ENCODE peak calls at places on chromosomes 11 and 22, in five cellular contexts. G is MCF 10A, E is fibroblast of villous mesenchyme, B is cardiac fibroblast, Y is HFF-Myc. M is an unnamed sample.
A peak's percentile ranks its signal among the peaks of the same experiment; 100 is the strongest.

GRCh38 chr11:110435780-110436717 is 6.3 kb downstream of the FDX1 start:
- DNase-seq in G (peak; percentile 64), E (peak; percentile 28), B (peak; percentile 48), Y (no peak), M (no peak)

GRCh38 chr11:110032257-110032656 is 60.9 kb upstream of the ZC3H12C start:
- DNase-seq in G (no peak), E (no peak), B (no peak), Y (no peak), M (no peak)

GRCh38 chr22:36220457-36220921 is 18.8 kb downstream of the APOL2 start:
- DNase-seq in G (peak; percentile 45), E (peak; percentile 85), B (no peak), Y (no peak), M (no peak)

GRCh38 chr11:6284250-6284649 is 24.6 kb downstream of the CCKBR start:
- DNase-seq in G (no peak), E (no peak), B (no peak), Y (no peak), M (no peak)

GRCh38 chr11:103110406-103110805 is 1.2 kb downstream of the DYNC2H1 start:
- DNase-seq in G (peak; percentile 39), E (peak; percentile 61), B (peak; percentile 70), Y (peak; percentile 14), M (peak; percentile 57)

GRCh38 chr11:13885083-13885482 is 77.4 kb upstream of the SPON1 start:
- DNase-seq in G (peak; percentile 36), E (no peak), B (no peak), Y (no peak), M (no peak)

GRCh38 chr11:3226846-3227567 is 5.2 kb downstream of the MRGPRE start:
- DNase-seq in G (no peak), E (no peak), B (no peak), Y (no peak), M (no peak)

GRCh38 chr11:68693484-68693882 is 9.1 kb downstream of the GAL start:
- DNase-seq in G (no peak), E (no peak), B (no peak), Y (no peak), M (no peak)

GRCh38 chr11:15127341-15127740 is 12.6 kb downstream of the INSC start:
- DNase-seq in G (peak; percentile 81), E (peak; percentile 36), B (peak; percentile 68), Y (no peak), M (peak; percentile 74)

GRCh38 chr22:50603511-50604255 is 3.1 kb downstream of the MAPK8IP2 start:
- DNase-seq in G (no peak), E (no peak), B (no peak), Y (no peak), M (no peak)

GRCh38 chr11:119859684-119860083 is 130.7 kb upstream of the NECTIN1 start:
- DNase-seq in G (no peak), E (no peak), B (no peak), Y (no peak), M (no peak)

GRCh38 chr11:76808996-76809395 is 25.8 kb downstream of the TSKU start:
- DNase-seq in G (no peak), E (no peak), B (no peak), Y (no peak), M (no peak)

GRCh38 chr11:1942541-1943260 is 4.4 kb upstream of the MRPL23 start:
- DNase-seq in G (no peak), E (no peak), B (no peak), Y (no peak), M (no peak)

GRCh38 chr11:87421422-87421821 is 383.7 kb downstream of the TMEM135 start:
- DNase-seq in G (peak; percentile 79), E (peak; percentile 83), B (peak; percentile 89), Y (peak; percentile 84), M (peak; percentile 83)

GRCh38 chr11:30487200-30487898 is 98.8 kb downstream of the MPPED2 start:
- DNase-seq in G (peak; percentile 13), E (no peak), B (no peak), Y (no peak), M (no peak)

GRCh38 chr11:128733440-128734115 is 39.7 kb downstream of the FLI1 start:
- DNase-seq in G (no peak), E (peak; percentile 39), B (no peak), Y (no peak), M (peak; percentile 47)

GRCh38 chr11:68461284-68461861 is 821 bp downstream of the PPP6R3 start:
- DNase-seq in G (peak; percentile 19), E (peak; percentile 57), B (peak; percentile 52), Y (no peak), M (no peak)

GRCh38 chr11:17015639-17016125 is 1.5 kb upstream of the PLEKHA7 start:
- DNase-seq in G (no peak), E (peak; percentile 56), B (peak; percentile 18), Y (peak; percentile 3), M (no peak)

GRCh38 chr11:26144309-26144690 is 187.6 kb upstream of the ANO3 start:
- DNase-seq in G (no peak), E (no peak), B (no peak), Y (no peak), M (no peak)

GRCh38 chr22:50530857-50531545 is 1.2 kb upstream of the TYMP start:
- DNase-seq in G (peak; percentile 94), E (peak; percentile 93), B (peak; percentile 93), Y (no peak), M (no peak)

GRCh38 chr11:14202263-14203173 is 156.5 kb downstream of the RRAS2 start:
- DNase-seq in G (no peak), E (no peak), B (no peak), Y (no peak), M (no peak)

GRCh38 chr11:56932572-56933235 is 56.0 kb upstream of the OR5AK2 start:
- DNase-seq in G (peak; percentile 95), E (peak; percentile 13), B (peak; percentile 41), Y (no peak), M (peak; percentile 56)

GRCh38 chr11:58691675-58692074 is 40.1 kb downstream of the GLYAT start:
- DNase-seq in G (no peak), E (no peak), B (no peak), Y (no peak), M (no peak)

GRCh38 chr22:21643533-21644357 is 1.6 kb downstream of the SDF2L1 start:
- DNase-seq in G (no peak), E (no peak), B (no peak), Y (no peak), M (no peak)
- TF ChIP-seq CTCF in G (no peak), E (no peak), B (no peak), Y (peak; percentile 6), M (peak; percentile 46)

GRCh38 chr11:133830931-133831907 is 14.1 kb downstream of the SPATA19 start:
- DNase-seq in G (no peak), E (no peak), B (no peak), Y (no peak), M (no peak)
- TF ChIP-seq CTCF in G (peak; percentile 25), E (no peak), B (no peak), Y (no peak), M (no peak)

GRCh38 chr22:48257690-48258065 is 1495.2 kb downstream of the TBC1D22A start:
- DNase-seq in G (no peak), E (no peak), B (no peak), Y (no peak), M (no peak)
- TF ChIP-seq CTCF in G (no peak), E (no peak), B (no peak), Y (no peak), M (no peak)

DNA sequence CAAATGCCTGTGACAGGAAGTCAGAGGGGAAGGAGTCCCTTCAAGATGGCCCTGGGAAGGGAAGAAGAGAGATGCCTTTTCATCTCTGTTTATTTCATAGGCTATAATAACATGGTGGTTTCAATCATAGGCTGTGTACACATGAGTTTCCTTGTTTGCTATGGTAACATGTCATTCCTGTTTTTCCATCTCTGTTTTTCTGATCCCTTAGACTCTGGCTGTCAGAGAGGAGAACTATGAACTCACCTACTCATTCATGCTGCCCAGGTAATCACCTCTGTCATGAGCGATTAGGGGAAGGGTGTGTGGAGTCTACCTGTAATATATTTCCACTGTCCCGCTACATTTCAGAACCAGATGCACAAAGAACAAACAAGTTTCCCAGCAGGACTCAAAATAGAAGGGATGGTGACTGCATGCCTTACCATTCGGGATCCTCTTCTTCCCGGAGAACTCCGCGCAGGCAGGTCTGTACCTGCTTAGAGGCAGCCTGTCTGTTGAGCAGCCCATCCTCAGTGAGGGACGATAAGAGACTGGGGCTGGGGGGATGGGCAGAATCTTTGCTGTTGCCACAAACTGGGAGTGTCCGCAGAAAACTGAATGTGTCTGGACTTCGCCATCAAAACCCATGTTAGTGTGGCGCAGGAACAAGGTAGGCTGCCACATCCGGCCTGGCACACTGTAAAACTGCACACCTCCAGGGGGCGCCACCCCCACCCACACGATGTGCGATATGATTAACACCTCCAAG is 7.1 kb upstream of the PEX26 start:
- DNase-seq in G (no peak), E (no peak), B (no peak), Y (no peak), M (no peak)
- TF ChIP-seq CTCF in G (no peak), E (peak; percentile 11), B (peak; percentile 19), Y (peak; percentile 35), M (peak; percentile 72)